ENCODE peak calls at places on chromosomes 4 and X, in eight cellular contexts. One of them, this sample, is unnamed.

GRCh38 chrX:20320461-20321159 is 53.9 kb upstream of the RPS6KA3 start:
- DNase-seq in choroid plexus epithelial cell: no peak
- DNase-seq in Panc1: no peak
- DNase-seq in Peyer's patch: peak
- DNase-seq in mammary epithelial cell: no peak
- DNase-seq in AG09309: no peak
- DNase-seq in HFF-Myc: no peak
- DNase-seq in OCI-LY7: peak
- DNase-seq in this sample: no peak

GRCh38 chr4:13056630-13057187 is 427.4 kb downstream of the RAB28 start:
- DNase-seq in OCI-LY7: no peak
- DNase-seq in HFF-Myc: no peak
- DNase-seq in mammary epithelial cell: no peak
- DNase-seq in Panc1: no peak
- DNase-seq in Peyer's patch: no peak
- DNase-seq in choroid plexus epithelial cell: no peak
- DNase-seq in AG09309: no peak
- DNase-seq in this sample: no peak

GRCh38 chr4:73600917-73601316 is 19.3 kb downstream of the RASSF6 start:
- DNase-seq in Panc1: no peak
- DNase-seq in HFF-Myc: no peak
- DNase-seq in mammary epithelial cell: no peak
- DNase-seq in choroid plexus epithelial cell: peak
- DNase-seq in OCI-LY7: no peak
- DNase-seq in AG09309: no peak
- DNase-seq in Peyer's patch: no peak
- DNase-seq in this sample: peak

GRCh38 chr4:80631861-80632260 is 296.3 kb downstream of the CFAP299 start:
- DNase-seq in OCI-LY7: no peak
- DNase-seq in choroid plexus epithelial cell: no peak
- DNase-seq in AG09309: no peak
- DNase-seq in HFF-Myc: no peak
- DNase-seq in Panc1: no peak
- DNase-seq in mammary epithelial cell: no peak
- DNase-seq in Peyer's patch: no peak
- DNase-seq in this sample: no peak

GRCh38 chr4:25440478-25441030 is 63.5 kb downstream of the ANAPC4 start:
- DNase-seq in Panc1: no peak
- DNase-seq in HFF-Myc: no peak
- DNase-seq in OCI-LY7: no peak
- DNase-seq in AG09309: no peak
- DNase-seq in choroid plexus epithelial cell: peak
- DNase-seq in Peyer's patch: no peak
- DNase-seq in mammary epithelial cell: no peak
- DNase-seq in this sample: no peak

GRCh38 chr4:157674699-157675098 is 454.2 kb downstream of the GRIA2 start:
- DNase-seq in mammary epithelial cell: no peak
- DNase-seq in OCI-LY7: no peak
- DNase-seq in Panc1: no peak
- DNase-seq in HFF-Myc: no peak
- DNase-seq in Peyer's patch: no peak
- DNase-seq in AG09309: no peak
- DNase-seq in choroid plexus epithelial cell: no peak
- DNase-seq in this sample: no peak

GRCh38 chr4:86011117-86011516 is 348.7 kb downstream of the MAPK10 start:
- DNase-seq in Peyer's patch: no peak
- DNase-seq in choroid plexus epithelial cell: peak
- DNase-seq in mammary epithelial cell: peak
- DNase-seq in OCI-LY7: no peak
- DNase-seq in HFF-Myc: no peak
- DNase-seq in Panc1: no peak
- DNase-seq in AG09309: peak
- DNase-seq in this sample: peak

GRCh38 chrX:148771440-148771839 is 271.0 kb downstream of the AFF2 start:
- DNase-seq in HFF-Myc: no peak
- DNase-seq in choroid plexus epithelial cell: peak
- DNase-seq in mammary epithelial cell: peak
- DNase-seq in Peyer's patch: no peak
- DNase-seq in Panc1: no peak
- DNase-seq in AG09309: no peak
- DNase-seq in OCI-LY7: no peak
- DNase-seq in this sample: no peak

GRCh38 chrX:37802028-37802427 is 22.2 kb downstream of the CYBB start:
- DNase-seq in OCI-LY7: no peak
- DNase-seq in Panc1: no peak
- DNase-seq in HFF-Myc: no peak
- DNase-seq in Peyer's patch: no peak
- DNase-seq in mammary epithelial cell: no peak
- DNase-seq in AG09309: no peak
- DNase-seq in choroid plexus epithelial cell: peak
- DNase-seq in this sample: no peak

GRCh38 chr4:44194365-44194764 is 254.2 kb downstream of the KCTD8 start:
- DNase-seq in OCI-LY7: no peak
- DNase-seq in HFF-Myc: no peak
- DNase-seq in Peyer's patch: no peak
- DNase-seq in mammary epithelial cell: no peak
- DNase-seq in AG09309: no peak
- DNase-seq in choroid plexus epithelial cell: peak
- DNase-seq in Panc1: no peak
- DNase-seq in this sample: peak

GRCh38 chr4:26116057-26116456 is 202.0 kb downstream of the SMIM20 start:
- DNase-seq in AG09309: no peak
- DNase-seq in choroid plexus epithelial cell: peak
- DNase-seq in OCI-LY7: no peak
- DNase-seq in Panc1: no peak
- DNase-seq in HFF-Myc: no peak
- DNase-seq in Peyer's patch: no peak
- DNase-seq in mammary epithelial cell: no peak
- DNase-seq in this sample: no peak

GRCh38 chr4:1751919-1752283 is 30.6 kb downstream of the TACC3 start:
- DNase-seq in Peyer's patch: no peak
- DNase-seq in mammary epithelial cell: no peak
- DNase-seq in AG09309: no peak
- DNase-seq in OCI-LY7: no peak
- DNase-seq in Panc1: no peak
- DNase-seq in choroid plexus epithelial cell: no peak
- DNase-seq in HFF-Myc: no peak
- DNase-seq in this sample: no peak

GRCh38 chrX:100994352-100995281 is 25.1 kb downstream of the ARL13A start:
- DNase-seq in mammary epithelial cell: peak
- DNase-seq in AG09309: no peak
- DNase-seq in OCI-LY7: no peak
- DNase-seq in choroid plexus epithelial cell: peak
- DNase-seq in HFF-Myc: no peak
- DNase-seq in Peyer's patch: no peak
- DNase-seq in Panc1: peak
- DNase-seq in this sample: peak

DNA sequence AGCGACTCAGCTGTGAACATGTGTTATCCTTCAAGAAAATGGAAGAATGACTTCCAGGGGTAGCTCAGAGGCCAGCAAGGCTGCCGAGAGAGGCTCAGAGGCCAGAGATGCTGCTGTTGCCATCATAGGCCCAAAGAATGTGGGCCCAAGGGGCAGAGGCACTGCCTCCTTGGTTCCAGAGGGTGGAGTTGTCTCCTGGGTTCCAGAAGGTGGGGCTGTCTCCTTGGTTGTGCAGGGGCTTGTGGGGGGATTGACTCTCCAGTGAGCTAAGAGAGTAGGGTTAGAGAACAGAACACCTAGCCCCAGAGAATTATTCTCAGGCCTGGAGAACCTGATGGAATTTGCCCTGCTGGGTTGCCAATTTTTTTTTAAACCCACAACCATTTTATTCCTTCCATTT is 62.6 kb downstream of the DGKK start:
- DNase-seq in Panc1: no peak
- DNase-seq in Peyer's patch: no peak
- DNase-seq in OCI-LY7: no peak
- DNase-seq in AG09309: no peak
- DNase-seq in choroid plexus epithelial cell: no peak
- DNase-seq in mammary epithelial cell: no peak
- DNase-seq in HFF-Myc: no peak
- DNase-seq in this sample: no peak
- H3K4me3 ChIP-seq in Panc1: no peak
- H3K4me3 ChIP-seq in Peyer's patch: no peak
- H3K4me3 ChIP-seq in OCI-LY7: no peak
- H3K4me3 ChIP-seq in AG09309: no peak
- H3K4me3 ChIP-seq in choroid plexus epithelial cell: no peak
- H3K4me3 ChIP-seq in mammary epithelial cell: no peak
- H3K4me3 ChIP-seq in HFF-Myc: no peak
- H3K4me3 ChIP-seq in this sample: no peak

GRCh38 chr4:54274264-54274663 is 45.2 kb downstream of the PDGFRA start:
- DNase-seq in HFF-Myc: no peak
- DNase-seq in AG09309: no peak
- DNase-seq in Peyer's patch: no peak
- DNase-seq in mammary epithelial cell: no peak
- DNase-seq in Panc1: no peak
- DNase-seq in choroid plexus epithelial cell: no peak
- DNase-seq in OCI-LY7: no peak
- DNase-seq in this sample: no peak

GRCh38 chr4:54281060-54281781 is 52.1 kb downstream of the PDGFRA start:
- DNase-seq in Peyer's patch: peak
- DNase-seq in Panc1: no peak
- DNase-seq in AG09309: peak
- DNase-seq in choroid plexus epithelial cell: peak
- DNase-seq in OCI-LY7: no peak
- DNase-seq in HFF-Myc: peak
- DNase-seq in mammary epithelial cell: peak
- DNase-seq in this sample: peak

GRCh38 chr4:54274786-54275503 is 45.9 kb downstream of the PDGFRA start:
- DNase-seq in mammary epithelial cell: no peak
- DNase-seq in AG09309: no peak
- DNase-seq in OCI-LY7: no peak
- DNase-seq in Peyer's patch: no peak
- DNase-seq in HFF-Myc: no peak
- DNase-seq in choroid plexus epithelial cell: no peak
- DNase-seq in Panc1: no peak
- DNase-seq in this sample: no peak

GRCh38 chr4:54277691-54278090 is 48.6 kb downstream of the PDGFRA start:
- DNase-seq in mammary epithelial cell: peak
- DNase-seq in AG09309: peak
- DNase-seq in HFF-Myc: peak
- DNase-seq in choroid plexus epithelial cell: peak
- DNase-seq in Panc1: no peak
- DNase-seq in OCI-LY7: no peak
- DNase-seq in Peyer's patch: no peak
- DNase-seq in this sample: peak

DNA sequence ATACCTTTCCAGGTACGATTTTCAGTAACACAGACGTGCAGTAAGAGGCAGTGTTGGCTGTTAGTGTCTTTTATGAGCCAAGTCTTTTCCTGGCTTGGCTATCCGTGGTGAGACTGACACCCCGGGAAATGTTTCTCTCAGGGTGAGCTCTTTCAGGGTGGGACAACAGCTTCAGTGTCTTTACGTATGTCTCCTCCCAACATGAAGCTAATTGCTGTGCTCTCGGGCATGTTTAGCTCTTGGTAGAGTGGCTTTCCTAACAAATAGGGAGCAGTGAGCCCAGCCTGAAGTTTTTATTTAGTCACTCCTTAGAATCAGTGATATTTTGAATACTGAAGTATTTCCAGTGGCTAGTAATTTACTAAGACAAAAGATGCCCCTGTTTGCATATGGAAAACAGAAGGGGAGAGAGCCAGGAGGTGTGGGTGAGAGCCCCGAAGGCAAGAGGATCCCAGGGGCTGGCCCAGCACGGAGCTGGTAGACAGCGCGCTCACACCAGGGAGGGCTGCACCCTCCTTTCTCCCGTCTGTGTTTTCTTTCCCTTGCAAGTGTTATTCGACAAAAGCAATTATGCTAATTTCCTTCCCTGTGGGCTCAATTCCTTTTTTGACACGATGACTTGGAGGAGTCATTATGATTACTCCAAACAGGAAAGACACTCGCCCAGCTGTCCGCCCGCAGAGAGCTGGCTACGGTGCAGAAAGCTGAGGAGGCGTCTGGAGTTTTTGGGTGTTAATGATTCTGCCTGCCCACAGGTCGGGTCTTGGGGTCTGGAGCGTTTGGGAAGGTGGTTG is 47.7 kb downstream of the PDGFRA start:
- DNase-seq in choroid plexus epithelial cell: no peak
- DNase-seq in Panc1: no peak
- DNase-seq in OCI-LY7: no peak
- DNase-seq in HFF-Myc: no peak
- DNase-seq in Peyer's patch: no peak
- DNase-seq in AG09309: no peak
- DNase-seq in mammary epithelial cell: peak
- DNase-seq in this sample: no peak
- H3K4me3 ChIP-seq in choroid plexus epithelial cell: no peak
- H3K4me3 ChIP-seq in Panc1: no peak
- H3K4me3 ChIP-seq in OCI-LY7: no peak
- H3K4me3 ChIP-seq in HFF-Myc: no peak
- H3K4me3 ChIP-seq in Peyer's patch: no peak
- H3K4me3 ChIP-seq in AG09309: no peak
- H3K4me3 ChIP-seq in mammary epithelial cell: peak
- H3K4me3 ChIP-seq in this sample: no peak

GRCh38 chr4:55398966-55399365 is 3.2 kb downstream of the TMEM165 start:
- DNase-seq in mammary epithelial cell: peak
- DNase-seq in OCI-LY7: no peak
- DNase-seq in HFF-Myc: no peak
- DNase-seq in Panc1: no peak
- DNase-seq in Peyer's patch: no peak
- DNase-seq in AG09309: no peak
- DNase-seq in choroid plexus epithelial cell: peak
- DNase-seq in this sample: peak
- H3K4me3 ChIP-seq in mammary epithelial cell: peak
- H3K4me3 ChIP-seq in OCI-LY7: peak
- H3K4me3 ChIP-seq in HFF-Myc: peak
- H3K4me3 ChIP-seq in Panc1: peak
- H3K4me3 ChIP-seq in Peyer's patch: no peak
- H3K4me3 ChIP-seq in AG09309: peak
- H3K4me3 ChIP-seq in choroid plexus epithelial cell: peak
- H3K4me3 ChIP-seq in this sample: peak

GRCh38 chr4:48193921-48194320 is 59.9 kb upstream of the TXK start:
- DNase-seq in choroid plexus epithelial cell: no peak
- DNase-seq in AG09309: no peak
- DNase-seq in Peyer's patch: no peak
- DNase-seq in HFF-Myc: no peak
- DNase-seq in OCI-LY7: no peak
- DNase-seq in Panc1: no peak
- DNase-seq in mammary epithelial cell: no peak
- DNase-seq in this sample: no peak

GRCh38 chr4:48194986-48195773 is 61.1 kb upstream of the TXK start:
- DNase-seq in OCI-LY7: no peak
- DNase-seq in Peyer's patch: no peak
- DNase-seq in mammary epithelial cell: peak
- DNase-seq in AG09309: peak
- DNase-seq in choroid plexus epithelial cell: peak
- DNase-seq in HFF-Myc: peak
- DNase-seq in Panc1: no peak
- DNase-seq in this sample: peak

GRCh38 chr4:48196758-48197504 is 62.9 kb upstream of the TXK start:
- DNase-seq in AG09309: no peak
- DNase-seq in mammary epithelial cell: no peak
- DNase-seq in Peyer's patch: no peak
- DNase-seq in OCI-LY7: peak
- DNase-seq in choroid plexus epithelial cell: no peak
- DNase-seq in HFF-Myc: no peak
- DNase-seq in Panc1: no peak
- DNase-seq in this sample: no peak

GRCh38 chr4:48197643-48198237 is 63.7 kb upstream of the TXK start:
- DNase-seq in OCI-LY7: no peak
- DNase-seq in HFF-Myc: no peak
- DNase-seq in Panc1: no peak
- DNase-seq in Peyer's patch: no peak
- DNase-seq in choroid plexus epithelial cell: no peak
- DNase-seq in mammary epithelial cell: no peak
- DNase-seq in AG09309: no peak
- DNase-seq in this sample: no peak

GRCh38 chr4:48195853-48196252 is 61.8 kb upstream of the TXK start:
- DNase-seq in HFF-Myc: no peak
- DNase-seq in Peyer's patch: no peak
- DNase-seq in mammary epithelial cell: no peak
- DNase-seq in choroid plexus epithelial cell: no peak
- DNase-seq in AG09309: no peak
- DNase-seq in Panc1: no peak
- DNase-seq in OCI-LY7: no peak
- DNase-seq in this sample: no peak
- H3K4me3 ChIP-seq in HFF-Myc: no peak
- H3K4me3 ChIP-seq in Peyer's patch: no peak
- H3K4me3 ChIP-seq in mammary epithelial cell: no peak
- H3K4me3 ChIP-seq in choroid plexus epithelial cell: no peak
- H3K4me3 ChIP-seq in AG09309: no peak
- H3K4me3 ChIP-seq in Panc1: no peak
- H3K4me3 ChIP-seq in OCI-LY7: peak
- H3K4me3 ChIP-seq in this sample: no peak